ENCODE peak calls at places on chromosomes 12 and 14, in six cellular contexts. M is anterior cingulate cortex, U is MCF 10A, G is posterior cingulate gyrus, P is progenitor cell of endocrine pancreas, D is prostate gland. T is an unnamed sample.

GRCh38 chr14:69612014-69612758 is 790 bp downstream of the SUSD6 start:
- DNase-seq in M (no peak), U (peak), G (no peak), P (no peak), D (peak), T (no peak)

GRCh38 chr14:90510208-90510607 is 113.4 kb downstream of the CALM1 start:
- DNase-seq in M (no peak), U (no peak), G (no peak), P (no peak), D (peak), T (no peak)

GRCh38 chr12:90858261-90858660 is 96.7 kb downstream of the CCER1 start:
- DNase-seq in M (no peak), U (peak), G (no peak), P (peak), D (peak), T (no peak)

GRCh38 chr12:101039848-101040531 is 170.0 kb downstream of the SLC5A8 start:
- DNase-seq in M (no peak), U (no peak), G (no peak), P (no peak), D (no peak), T (no peak)

GRCh38 chr12:124359671-124360581 is 65.0 kb downstream of the RFLNA start:
- DNase-seq in M (peak), U (no peak), G (peak), P (no peak), D (peak), T (no peak)

GRCh38 chr12:44571031-44571550 is 305.0 kb downstream of the NELL2 start:
- DNase-seq in M (no peak), U (peak), G (no peak), P (no peak), D (no peak), T (peak)

GRCh38 chr12:59357811-59358210 is 238.0 kb upstream of the SLC16A7 start:
- DNase-seq in M (no peak), U (peak), G (no peak), P (no peak), D (no peak), T (no peak)

GRCh38 chr12:69291278-69291593 is 51.9 kb downstream of the CPSF6 start:
- DNase-seq in M (no peak), U (no peak), G (no peak), P (no peak), D (no peak), T (no peak)

GRCh38 chr14:100733152-100733850 is 6.6 kb downstream of the DLK1 start:
- DNase-seq in M (no peak), U (no peak), G (no peak), P (no peak), D (no peak), T (no peak)

GRCh38 chr14:80996049-80996901 is 40.9 kb downstream of the TSHR start:
- DNase-seq in M (peak), U (peak), G (no peak), P (no peak), D (peak), T (peak)

GRCh38 chr12:39632670-39633069 is 13.1 kb upstream of the ABCD2 start:
- DNase-seq in M (no peak), U (no peak), G (no peak), P (no peak), D (no peak), T (no peak)

GRCh38 chr14:104389326-104390220 is 190.0 kb upstream of the C14orf180 start:
- DNase-seq in M (no peak), U (no peak), G (no peak), P (peak), D (no peak), T (no peak)

GRCh38 chr14:53640695-53641094 is 315.9 kb downstream of the BMP4 start:
- DNase-seq in M (no peak), U (no peak), G (no peak), P (no peak), D (no peak), T (no peak)

GRCh38 chr12:70154087-70154486 is 89.1 kb upstream of the CNOT2 start:
- DNase-seq in M (no peak), U (no peak), G (no peak), P (no peak), D (no peak), T (no peak)

GRCh38 chr12:1282670-1283361 is 291.8 kb downstream of the ERC1 start:
- DNase-seq in M (no peak), U (no peak), G (peak), P (no peak), D (peak), T (no peak)

GRCh38 chr14:24633353-24633752 is 637 bp downstream of the GZMB start:
- DNase-seq in M (no peak), U (no peak), G (no peak), P (no peak), D (no peak), T (no peak)

GRCh38 chr12:81167694-81168093 is 89.8 kb downstream of the ACSS3 start:
- DNase-seq in M (no peak), U (peak), G (no peak), P (no peak), D (no peak), T (no peak)

GRCh38 chr12:24820872-24821271 is 128.0 kb downstream of the BCAT1 start:
- DNase-seq in M (no peak), U (peak), G (no peak), P (no peak), D (no peak), T (no peak)

GRCh38 chr12:32118806-32119205 is 12.2 kb downstream of the BICD1 start:
- DNase-seq in M (no peak), U (no peak), G (no peak), P (no peak), D (no peak), T (no peak)

GRCh38 chr12:124233846-124234620 is 60.9 kb upstream of the RFLNA start:
- DNase-seq in M (no peak), U (peak), G (no peak), P (no peak), D (no peak), T (no peak)

GRCh38 chr12:66641057-66641456 is 37.8 kb downstream of the GRIP1 start:
- DNase-seq in M (no peak), U (no peak), G (no peak), P (no peak), D (no peak), T (no peak)

GRCh38 chr14:93136009-93136408 is 20.3 kb upstream of the ITPK1 start:
- DNase-seq in M (no peak), U (no peak), G (no peak), P (no peak), D (no peak), T (no peak)

GRCh38 chr12:114269153-114269552 is 136.8 kb downstream of the TBX5 start:
- DNase-seq in M (no peak), U (peak), G (no peak), P (no peak), D (no peak), T (no peak)

GRCh38 chr12:96623155-96623554 is 133.8 kb downstream of the CFAP54 start:
- DNase-seq in M (no peak), U (no peak), G (no peak), P (no peak), D (no peak), T (no peak)

GRCh38 chr14:74955229-74955999 is at the start of gene PGF:
- DNase-seq in M (no peak), U (peak), G (no peak), P (peak), D (peak), T (no peak)

GRCh38 chr14:65332141-65332871 is 80.2 kb upstream of the FUT8 start:
- DNase-seq in M (no peak), U (no peak), G (no peak), P (no peak), D (no peak), T (no peak)

GRCh38 chr14:103984196-103984595 is 41.9 kb upstream of the RD3L start:
- DNase-seq in M (no peak), U (no peak), G (no peak), P (no peak), D (no peak), T (no peak)

GRCh38 chr12:67155863-67156262 is 113.3 kb upstream of the CAND1 start:
- DNase-seq in M (no peak), U (peak), G (no peak), P (no peak), D (no peak), T (no peak)

GRCh38 chr12:104626069-104626690 is 169.4 kb downstream of the CHST11 start:
- DNase-seq in M (no peak), U (no peak), G (no peak), P (no peak), D (no peak), T (no peak)

T was measured in NCI-H1930.